ENCODE peak calls at places on chromosomes 13 and 19, in seven cellular contexts. One of them, this sample, is unnamed.

GRCh38 chr13:112781881-112782361 is 92.1 kb downstream of the ATP11A start:
- DNase-seq in EH: no peak
- DNase-seq in stimulated activated naive B cell treated with anti-CD40 and anti-IgM and Interleukin-4, amounts not matched to agents 10 μg/mL and 1 μg/mL and 100 μg/mL, for 72 hours: no peak
- DNase-seq in GM23248: peak
- DNase-seq in NCI-H2081: peak
- DNase-seq in MV-4-11: no peak
- DNase-seq in stimulated activated CD4-positive, alpha-beta T cell treated with anti-CD3 and anti-CD28 coated beads, Interleukin-12 subunit alpha, Interleukin-12 subunit beta, amount 100 ng/mL, for 4 hours: no peak
- DNase-seq in this sample: no peak

GRCh38 chr13:41384749-41385503 is 72.4 kb upstream of the RGCC start:
- DNase-seq in stimulated activated CD4-positive, alpha-beta T cell treated with anti-CD3 and anti-CD28 coated beads, Interleukin-12 subunit alpha, Interleukin-12 subunit beta, amount 100 ng/mL, for 4 hours: no peak
- DNase-seq in GM23248: peak
- DNase-seq in MV-4-11: no peak
- DNase-seq in NCI-H2081: no peak
- DNase-seq in stimulated activated naive B cell treated with anti-CD40 and anti-IgM and Interleukin-4, amounts not matched to agents 10 μg/mL and 1 μg/mL and 100 μg/mL, for 72 hours: no peak
- DNase-seq in EH: peak
- DNase-seq in this sample: no peak

GRCh38 chr19:19232231-19232630 is 20.5 kb downstream of the NCAN start:
- DNase-seq in GM23248: no peak
- DNase-seq in stimulated activated CD4-positive, alpha-beta T cell treated with anti-CD3 and anti-CD28 coated beads, Interleukin-12 subunit alpha, Interleukin-12 subunit beta, amount 100 ng/mL, for 4 hours: no peak
- DNase-seq in NCI-H2081: no peak
- DNase-seq in stimulated activated naive B cell treated with anti-CD40 and anti-IgM and Interleukin-4, amounts not matched to agents 10 μg/mL and 1 μg/mL and 100 μg/mL, for 72 hours: no peak
- DNase-seq in EH: no peak
- DNase-seq in MV-4-11: no peak
- DNase-seq in this sample: no peak

GRCh38 chr13:80339841-80340642 is 884 bp downstream of the SPRY2 start:
- DNase-seq in EH: peak
- DNase-seq in stimulated activated naive B cell treated with anti-CD40 and anti-IgM and Interleukin-4, amounts not matched to agents 10 μg/mL and 1 μg/mL and 100 μg/mL, for 72 hours: no peak
- DNase-seq in stimulated activated CD4-positive, alpha-beta T cell treated with anti-CD3 and anti-CD28 coated beads, Interleukin-12 subunit alpha, Interleukin-12 subunit beta, amount 100 ng/mL, for 4 hours: peak
- DNase-seq in MV-4-11: peak
- DNase-seq in GM23248: peak
- DNase-seq in NCI-H2081: peak
- DNase-seq in this sample: peak

GRCh38 chr19:12698138-12698537 is 1.7 kb upstream of the FBXW9 start:
- DNase-seq in MV-4-11: peak
- DNase-seq in NCI-H2081: no peak
- DNase-seq in stimulated activated CD4-positive, alpha-beta T cell treated with anti-CD3 and anti-CD28 coated beads, Interleukin-12 subunit alpha, Interleukin-12 subunit beta, amount 100 ng/mL, for 4 hours: no peak
- DNase-seq in stimulated activated naive B cell treated with anti-CD40 and anti-IgM and Interleukin-4, amounts not matched to agents 10 μg/mL and 1 μg/mL and 100 μg/mL, for 72 hours: no peak
- DNase-seq in EH: no peak
- DNase-seq in GM23248: no peak
- DNase-seq in this sample: no peak

GRCh38 chr13:98344392-98344791 is 167.3 kb upstream of the RNF113B start:
- DNase-seq in MV-4-11: no peak
- DNase-seq in GM23248: no peak
- DNase-seq in stimulated activated naive B cell treated with anti-CD40 and anti-IgM and Interleukin-4, amounts not matched to agents 10 μg/mL and 1 μg/mL and 100 μg/mL, for 72 hours: no peak
- DNase-seq in NCI-H2081: no peak
- DNase-seq in stimulated activated CD4-positive, alpha-beta T cell treated with anti-CD3 and anti-CD28 coated beads, Interleukin-12 subunit alpha, Interleukin-12 subunit beta, amount 100 ng/mL, for 4 hours: no peak
- DNase-seq in EH: no peak
- DNase-seq in this sample: peak

GRCh38 chr13:34044660-34045080 is 226.7 kb downstream of the RFC3 start:
- DNase-seq in stimulated activated CD4-positive, alpha-beta T cell treated with anti-CD3 and anti-CD28 coated beads, Interleukin-12 subunit alpha, Interleukin-12 subunit beta, amount 100 ng/mL, for 4 hours: no peak
- DNase-seq in GM23248: peak
- DNase-seq in NCI-H2081: no peak
- DNase-seq in MV-4-11: no peak
- DNase-seq in stimulated activated naive B cell treated with anti-CD40 and anti-IgM and Interleukin-4, amounts not matched to agents 10 μg/mL and 1 μg/mL and 100 μg/mL, for 72 hours: no peak
- DNase-seq in EH: peak
- DNase-seq in this sample: no peak

GRCh38 chr13:26742691-26743358 is 17.8 kb downstream of the GPR12 start:
- DNase-seq in GM23248: no peak
- DNase-seq in stimulated activated naive B cell treated with anti-CD40 and anti-IgM and Interleukin-4, amounts not matched to agents 10 μg/mL and 1 μg/mL and 100 μg/mL, for 72 hours: no peak
- DNase-seq in MV-4-11: no peak
- DNase-seq in stimulated activated CD4-positive, alpha-beta T cell treated with anti-CD3 and anti-CD28 coated beads, Interleukin-12 subunit alpha, Interleukin-12 subunit beta, amount 100 ng/mL, for 4 hours: no peak
- DNase-seq in EH: no peak
- DNase-seq in NCI-H2081: no peak
- DNase-seq in this sample: no peak

GRCh38 chr19:55802281-55802680 is 29.5 kb downstream of the NLRP11 start:
- DNase-seq in EH: no peak
- DNase-seq in NCI-H2081: no peak
- DNase-seq in MV-4-11: no peak
- DNase-seq in GM23248: no peak
- DNase-seq in stimulated activated CD4-positive, alpha-beta T cell treated with anti-CD3 and anti-CD28 coated beads, Interleukin-12 subunit alpha, Interleukin-12 subunit beta, amount 100 ng/mL, for 4 hours: no peak
- DNase-seq in stimulated activated naive B cell treated with anti-CD40 and anti-IgM and Interleukin-4, amounts not matched to agents 10 μg/mL and 1 μg/mL and 100 μg/mL, for 72 hours: no peak
- DNase-seq in this sample: no peak

GRCh38 chr13:74132768-74133656 is 1.2 kb downstream of the KLF12 start:
- DNase-seq in EH: peak
- DNase-seq in MV-4-11: no peak
- DNase-seq in stimulated activated naive B cell treated with anti-CD40 and anti-IgM and Interleukin-4, amounts not matched to agents 10 μg/mL and 1 μg/mL and 100 μg/mL, for 72 hours: peak
- DNase-seq in NCI-H2081: no peak
- DNase-seq in stimulated activated CD4-positive, alpha-beta T cell treated with anti-CD3 and anti-CD28 coated beads, Interleukin-12 subunit alpha, Interleukin-12 subunit beta, amount 100 ng/mL, for 4 hours: peak
- DNase-seq in GM23248: peak
- DNase-seq in this sample: peak

GRCh38 chr19:50365434-50366306 is at the start of gene NAPSA:
- DNase-seq in EH: no peak
- DNase-seq in stimulated activated naive B cell treated with anti-CD40 and anti-IgM and Interleukin-4, amounts not matched to agents 10 μg/mL and 1 μg/mL and 100 μg/mL, for 72 hours: no peak
- DNase-seq in NCI-H2081: no peak
- DNase-seq in MV-4-11: no peak
- DNase-seq in stimulated activated CD4-positive, alpha-beta T cell treated with anti-CD3 and anti-CD28 coated beads, Interleukin-12 subunit alpha, Interleukin-12 subunit beta, amount 100 ng/mL, for 4 hours: no peak
- DNase-seq in GM23248: no peak
- DNase-seq in this sample: no peak

GRCh38 chr13:46571189-46571901 is 18.4 kb downstream of the LRCH1 start:
- DNase-seq in GM23248: peak
- DNase-seq in MV-4-11: no peak
- DNase-seq in NCI-H2081: peak
- DNase-seq in stimulated activated naive B cell treated with anti-CD40 and anti-IgM and Interleukin-4, amounts not matched to agents 10 μg/mL and 1 μg/mL and 100 μg/mL, for 72 hours: no peak
- DNase-seq in stimulated activated CD4-positive, alpha-beta T cell treated with anti-CD3 and anti-CD28 coated beads, Interleukin-12 subunit alpha, Interleukin-12 subunit beta, amount 100 ng/mL, for 4 hours: no peak
- DNase-seq in EH: peak
- DNase-seq in this sample: no peak

GRCh38 chr19:14400913-14401312 is 18.2 kb downstream of the DDX39A start:
- DNase-seq in EH: no peak
- DNase-seq in GM23248: no peak
- DNase-seq in NCI-H2081: no peak
- DNase-seq in MV-4-11: no peak
- DNase-seq in stimulated activated naive B cell treated with anti-CD40 and anti-IgM and Interleukin-4, amounts not matched to agents 10 μg/mL and 1 μg/mL and 100 μg/mL, for 72 hours: peak
- DNase-seq in stimulated activated CD4-positive, alpha-beta T cell treated with anti-CD3 and anti-CD28 coated beads, Interleukin-12 subunit alpha, Interleukin-12 subunit beta, amount 100 ng/mL, for 4 hours: no peak
- DNase-seq in this sample: no peak

GRCh38 chr13:34863360-34864135 is 78.5 kb upstream of the NBEA start:
- DNase-seq in GM23248: peak
- DNase-seq in EH: peak
- DNase-seq in MV-4-11: no peak
- DNase-seq in stimulated activated naive B cell treated with anti-CD40 and anti-IgM and Interleukin-4, amounts not matched to agents 10 μg/mL and 1 μg/mL and 100 μg/mL, for 72 hours: no peak
- DNase-seq in NCI-H2081: no peak
- DNase-seq in stimulated activated CD4-positive, alpha-beta T cell treated with anti-CD3 and anti-CD28 coated beads, Interleukin-12 subunit alpha, Interleukin-12 subunit beta, amount 100 ng/mL, for 4 hours: no peak
- DNase-seq in this sample: no peak

GRCh38 chr13:78660130-78660857 is 1.3 kb upstream of the OBI1 start:
- DNase-seq in MV-4-11: no peak
- DNase-seq in GM23248: no peak
- DNase-seq in NCI-H2081: no peak
- DNase-seq in stimulated activated CD4-positive, alpha-beta T cell treated with anti-CD3 and anti-CD28 coated beads, Interleukin-12 subunit alpha, Interleukin-12 subunit beta, amount 100 ng/mL, for 4 hours: no peak
- DNase-seq in EH: no peak
- DNase-seq in stimulated activated naive B cell treated with anti-CD40 and anti-IgM and Interleukin-4, amounts not matched to agents 10 μg/mL and 1 μg/mL and 100 μg/mL, for 72 hours: no peak
- DNase-seq in this sample: no peak

GRCh38 chr13:99812611-99813010 is 159.0 kb downstream of the ZIC5 start:
- DNase-seq in GM23248: peak
- DNase-seq in NCI-H2081: no peak
- DNase-seq in MV-4-11: no peak
- DNase-seq in stimulated activated naive B cell treated with anti-CD40 and anti-IgM and Interleukin-4, amounts not matched to agents 10 μg/mL and 1 μg/mL and 100 μg/mL, for 72 hours: no peak
- DNase-seq in stimulated activated CD4-positive, alpha-beta T cell treated with anti-CD3 and anti-CD28 coated beads, Interleukin-12 subunit alpha, Interleukin-12 subunit beta, amount 100 ng/mL, for 4 hours: no peak
- DNase-seq in EH: peak
- DNase-seq in this sample: no peak

GRCh38 chr19:17391371-17392151 is 2.4 kb downstream of the CCDC194 start:
- DNase-seq in EH: no peak
- DNase-seq in NCI-H2081: no peak
- DNase-seq in MV-4-11: peak
- DNase-seq in stimulated activated CD4-positive, alpha-beta T cell treated with anti-CD3 and anti-CD28 coated beads, Interleukin-12 subunit alpha, Interleukin-12 subunit beta, amount 100 ng/mL, for 4 hours: no peak
- DNase-seq in GM23248: no peak
- DNase-seq in stimulated activated naive B cell treated with anti-CD40 and anti-IgM and Interleukin-4, amounts not matched to agents 10 μg/mL and 1 μg/mL and 100 μg/mL, for 72 hours: no peak
- DNase-seq in this sample: no peak

GRCh38 chr19:4768934-4769777 is 22.4 kb upstream of the FEM1A start:
- DNase-seq in EH: peak
- DNase-seq in stimulated activated naive B cell treated with anti-CD40 and anti-IgM and Interleukin-4, amounts not matched to agents 10 μg/mL and 1 μg/mL and 100 μg/mL, for 72 hours: peak
- DNase-seq in NCI-H2081: peak
- DNase-seq in stimulated activated CD4-positive, alpha-beta T cell treated with anti-CD3 and anti-CD28 coated beads, Interleukin-12 subunit alpha, Interleukin-12 subunit beta, amount 100 ng/mL, for 4 hours: peak
- DNase-seq in GM23248: peak
- DNase-seq in MV-4-11: peak
- DNase-seq in this sample: no peak

GRCh38 chr19:38543807-38544568 is 73.8 kb downstream of the MAP4K1 start:
- DNase-seq in GM23248: peak
- DNase-seq in stimulated activated naive B cell treated with anti-CD40 and anti-IgM and Interleukin-4, amounts not matched to agents 10 μg/mL and 1 μg/mL and 100 μg/mL, for 72 hours: peak
- DNase-seq in EH: peak
- DNase-seq in MV-4-11: peak
- DNase-seq in stimulated activated CD4-positive, alpha-beta T cell treated with anti-CD3 and anti-CD28 coated beads, Interleukin-12 subunit alpha, Interleukin-12 subunit beta, amount 100 ng/mL, for 4 hours: no peak
- DNase-seq in NCI-H2081: peak
- DNase-seq in this sample: peak

GRCh38 chr19:52669586-52669985 is 31.4 kb upstream of the ZNF83 start:
- DNase-seq in EH: no peak
- DNase-seq in NCI-H2081: no peak
- DNase-seq in stimulated activated CD4-positive, alpha-beta T cell treated with anti-CD3 and anti-CD28 coated beads, Interleukin-12 subunit alpha, Interleukin-12 subunit beta, amount 100 ng/mL, for 4 hours: no peak
- DNase-seq in stimulated activated naive B cell treated with anti-CD40 and anti-IgM and Interleukin-4, amounts not matched to agents 10 μg/mL and 1 μg/mL and 100 μg/mL, for 72 hours: no peak
- DNase-seq in GM23248: no peak
- DNase-seq in MV-4-11: no peak
- DNase-seq in this sample: no peak

GRCh38 chr19:32830231-32831014 is 39.1 kb downstream of the SLC7A9 start:
- DNase-seq in EH: peak
- DNase-seq in MV-4-11: no peak
- DNase-seq in stimulated activated naive B cell treated with anti-CD40 and anti-IgM and Interleukin-4, amounts not matched to agents 10 μg/mL and 1 μg/mL and 100 μg/mL, for 72 hours: no peak
- DNase-seq in NCI-H2081: no peak
- DNase-seq in stimulated activated CD4-positive, alpha-beta T cell treated with anti-CD3 and anti-CD28 coated beads, Interleukin-12 subunit alpha, Interleukin-12 subunit beta, amount 100 ng/mL, for 4 hours: no peak
- DNase-seq in GM23248: peak
- DNase-seq in this sample: no peak

GRCh38 chr19:46022431-46023310 is at the start of gene PGLYRP1:
- DNase-seq in MV-4-11: no peak
- DNase-seq in stimulated activated CD4-positive, alpha-beta T cell treated with anti-CD3 and anti-CD28 coated beads, Interleukin-12 subunit alpha, Interleukin-12 subunit beta, amount 100 ng/mL, for 4 hours: no peak
- DNase-seq in stimulated activated naive B cell treated with anti-CD40 and anti-IgM and Interleukin-4, amounts not matched to agents 10 μg/mL and 1 μg/mL and 100 μg/mL, for 72 hours: no peak
- DNase-seq in GM23248: no peak
- DNase-seq in NCI-H2081: no peak
- DNase-seq in EH: no peak
- DNase-seq in this sample: no peak

GRCh38 chr19:6047741-6048231 is 62.5 kb downstream of the RFX2 start:
- DNase-seq in EH: peak
- DNase-seq in stimulated activated naive B cell treated with anti-CD40 and anti-IgM and Interleukin-4, amounts not matched to agents 10 μg/mL and 1 μg/mL and 100 μg/mL, for 72 hours: no peak
- DNase-seq in MV-4-11: peak
- DNase-seq in stimulated activated CD4-positive, alpha-beta T cell treated with anti-CD3 and anti-CD28 coated beads, Interleukin-12 subunit alpha, Interleukin-12 subunit beta, amount 100 ng/mL, for 4 hours: no peak
- DNase-seq in NCI-H2081: peak
- DNase-seq in GM23248: peak
- DNase-seq in this sample: no peak

GRCh38 chr13:100443278-100443997 is 145.2 kb downstream of the GGACT start:
- DNase-seq in MV-4-11: no peak
- DNase-seq in stimulated activated CD4-positive, alpha-beta T cell treated with anti-CD3 and anti-CD28 coated beads, Interleukin-12 subunit alpha, Interleukin-12 subunit beta, amount 100 ng/mL, for 4 hours: no peak
- DNase-seq in stimulated activated naive B cell treated with anti-CD40 and anti-IgM and Interleukin-4, amounts not matched to agents 10 μg/mL and 1 μg/mL and 100 μg/mL, for 72 hours: no peak
- DNase-seq in EH: peak
- DNase-seq in GM23248: no peak
- DNase-seq in NCI-H2081: no peak
- DNase-seq in this sample: no peak

GRCh38 chr19:30216453-30216852 is 155.7 kb upstream of the ZNF536 start:
- DNase-seq in GM23248: no peak
- DNase-seq in stimulated activated CD4-positive, alpha-beta T cell treated with anti-CD3 and anti-CD28 coated beads, Interleukin-12 subunit alpha, Interleukin-12 subunit beta, amount 100 ng/mL, for 4 hours: no peak
- DNase-seq in NCI-H2081: no peak
- DNase-seq in stimulated activated naive B cell treated with anti-CD40 and anti-IgM and Interleukin-4, amounts not matched to agents 10 μg/mL and 1 μg/mL and 100 μg/mL, for 72 hours: no peak
- DNase-seq in MV-4-11: no peak
- DNase-seq in EH: no peak
- DNase-seq in this sample: no peak